ENCODE peak calls at places on chromosomes 3 and 15, in ten cellular contexts. D, L, K, S, I, Y, B, N, V and G are unnamed samples.

GRCh38 chr3:193775421-193776077 is 182.5 kb downstream of the OPA1 start:
- DNase-seq in D (no peak), L (no peak), K (no peak), S (no peak), I (no peak), Y (no peak), B (no peak), N (no peak), V (no peak), G (peak)

GRCh38 chr3:24401811-24402185 is 92.9 kb downstream of the THRB start:
- DNase-seq in D (no peak), L (no peak), K (no peak), S (no peak), I (no peak), Y (peak), B (no peak), N (no peak), V (no peak), G (no peak)

GRCh38 chr3:8937064-8938020 is 25.9 kb downstream of the RAD18 start:
- DNase-seq in D (no peak), L (no peak), K (no peak), S (no peak), I (no peak), Y (no peak), B (no peak), N (no peak), V (no peak), G (no peak)

GRCh38 chr15:65920121-65920520 is 50.8 kb downstream of the RAB11A start:
- DNase-seq in D (no peak), L (no peak), K (no peak), S (no peak), I (no peak), Y (peak), B (no peak), N (no peak), V (no peak), G (no peak)

GRCh38 chr15:31331389-31331788 is 4.8 kb downstream of the KLF13 start:
- DNase-seq in D (no peak), L (no peak), K (no peak), S (no peak), I (no peak), Y (no peak), B (no peak), N (peak), V (no peak), G (no peak)

GRCh38 chr3:113496924-113497323 is 18.0 kb downstream of the SPICE1 start:
- DNase-seq in D (no peak), L (no peak), K (no peak), S (no peak), I (no peak), Y (no peak), B (no peak), N (peak), V (no peak), G (no peak)

GRCh38 chr3:129428020-129428381 is 435 bp downstream of the EFCAB12 start:
- DNase-seq in D (no peak), L (no peak), K (no peak), S (no peak), I (no peak), Y (no peak), B (no peak), N (no peak), V (no peak), G (peak)

GRCh38 chr3:52231502-52232278 is 6.2 kb upstream of the TLR9 start:
- DNase-seq in D (peak), L (peak), K (no peak), S (peak), I (no peak), Y (no peak), B (peak), N (peak), V (peak), G (peak)

GRCh38 chr3:33016846-33017405 is 65.5 kb downstream of the CCR4 start:
- DNase-seq in D (no peak), L (no peak), K (no peak), S (no peak), I (no peak), Y (no peak), B (no peak), N (no peak), V (no peak), G (no peak)

GRCh38 chr3:42688016-42688415 is 2.7 kb downstream of the KLHL40 start:
- DNase-seq in D (no peak), L (no peak), K (no peak), S (peak), I (no peak), Y (no peak), B (no peak), N (no peak), V (no peak), G (no peak)

GRCh38 chr15:75712668-75713337 is at the start of gene CSPG4:
- DNase-seq in D (no peak), L (no peak), K (no peak), S (peak), I (no peak), Y (no peak), B (peak), N (no peak), V (no peak), G (peak)

GRCh38 chr3:50617911-50618481 is 1.0 kb downstream of the MAPKAPK3 start:
- DNase-seq in D (no peak), L (no peak), K (no peak), S (no peak), I (no peak), Y (no peak), B (no peak), N (no peak), V (no peak), G (no peak)

GRCh38 chr3:28978092-28978491 is 302.8 kb upstream of the RBMS3 start:
- DNase-seq in D (no peak), L (no peak), K (no peak), S (no peak), I (no peak), Y (no peak), B (no peak), N (no peak), V (no peak), G (no peak)

GRCh38 chr15:89105147-89105546 is 16.9 kb downstream of the ABHD2 start:
- DNase-seq in D (no peak), L (no peak), K (no peak), S (no peak), I (no peak), Y (no peak), B (no peak), N (no peak), V (no peak), G (no peak)

GRCh38 chr15:88878720-88879184 is 16.6 kb downstream of the HAPLN3 start:
- DNase-seq in D (no peak), L (peak), K (no peak), S (no peak), I (no peak), Y (peak), B (peak), N (peak), V (no peak), G (peak)

GRCh38 chr3:134300520-134300919 is 49.9 kb upstream of the RYK start:
- DNase-seq in D (no peak), L (no peak), K (no peak), S (no peak), I (no peak), Y (peak), B (no peak), N (no peak), V (no peak), G (peak)

GRCh38 chr3:102195198-102195948 is 239.4 kb upstream of the ZPLD1 start:
- DNase-seq in D (peak), L (no peak), K (no peak), S (no peak), I (no peak), Y (peak), B (no peak), N (no peak), V (no peak), G (no peak)

GRCh38 chr3:127690823-127691452 is 18.2 kb downstream of the ABTB1 start:
- DNase-seq in D (no peak), L (no peak), K (no peak), S (peak), I (no peak), Y (peak), B (no peak), N (peak), V (no peak), G (peak)

GRCh38 chr15:63054281-63054683 is 11.7 kb downstream of the TPM1 start:
- DNase-seq in D (no peak), L (no peak), K (no peak), S (no peak), I (no peak), Y (no peak), B (no peak), N (no peak), V (no peak), G (no peak)

GRCh38 chr15:76183906-76184639 is 124.3 kb downstream of the TMEM266 start:
- DNase-seq in D (no peak), L (no peak), K (no peak), S (no peak), I (no peak), Y (no peak), B (no peak), N (no peak), V (no peak), G (no peak)

GRCh38 chr15:73982251-73982962 is 9.7 kb downstream of the STOML1 start:
- DNase-seq in D (peak), L (no peak), K (peak), S (peak), I (peak), Y (no peak), B (no peak), N (peak), V (no peak), G (no peak)

GRCh38 chr15:31453558-31454318 is 127.1 kb downstream of the KLF13 start:
- DNase-seq in D (peak), L (no peak), K (no peak), S (no peak), I (no peak), Y (no peak), B (no peak), N (no peak), V (no peak), G (no peak)

GRCh38 chr15:80526556-80527340 is 122.6 kb downstream of the ARNT2 start:
- DNase-seq in D (no peak), L (no peak), K (no peak), S (no peak), I (no peak), Y (no peak), B (no peak), N (no peak), V (no peak), G (no peak)

GRCh38 chr15:33191641-33192040 is 2.9 kb downstream of the FMN1 start:
- DNase-seq in D (no peak), L (no peak), K (no peak), S (no peak), I (no peak), Y (no peak), B (no peak), N (no peak), V (no peak), G (no peak)

GRCh38 chr3:189995129-189995528 is 125.6 kb downstream of the P3H2 start:
- DNase-seq in D (no peak), L (no peak), K (no peak), S (no peak), I (no peak), Y (no peak), B (no peak), N (no peak), V (no peak), G (peak)

GRCh38 chr15:51576911-51577500 is 45.6 kb downstream of the DMXL2 start:
- DNase-seq in D (no peak), L (no peak), K (no peak), S (no peak), I (no peak), Y (no peak), B (no peak), N (peak), V (no peak), G (no peak)

GRCh38 chr15:60591491-60592385 is 112.8 kb upstream of the ICE2 start:
- DNase-seq in D (peak), L (no peak), K (no peak), S (peak), I (peak), Y (no peak), B (peak), N (no peak), V (no peak), G (peak)

GRCh38 chr3:172647823-172648222 is 63.0 kb downstream of the NCEH1 start:
- DNase-seq in D (no peak), L (no peak), K (no peak), S (no peak), I (no peak), Y (peak), B (no peak), N (no peak), V (no peak), G (no peak)

GRCh38 chr3:18861137-18861536 is 287.2 kb upstream of the KCNH8 start:
- DNase-seq in D (no peak), L (no peak), K (no peak), S (no peak), I (no peak), Y (no peak), B (no peak), N (no peak), V (no peak), G (no peak)

GRCh38 chr3:17891139-17891850 is 148.9 kb upstream of the TBC1D5 start:
- DNase-seq in D (no peak), L (no peak), K (no peak), S (no peak), I (no peak), Y (no peak), B (no peak), N (no peak), V (no peak), G (no peak)